ENCODE peak calls at places on chromosome 11, in six cellular contexts. G, U, C, E, A and S are unnamed samples.
A peak's percentile ranks its signal among the peaks of the same experiment; 100 is the strongest.

GRCh38 chr11:3091081-3091845 is 34.0 kb upstream of the CARS1 start:
- DNase-seq in G (no peak), U (no peak), C (peak; percentile 54), E (no peak), A (peak; percentile 62), S (no peak)

GRCh38 chr11:103910721-103911120 is 125.7 kb upstream of the DDI1 start:
- DNase-seq in G (no peak), U (no peak), C (no peak), E (no peak), A (no peak), S (no peak)

GRCh38 chr11:74321487-74322188 is 10.2 kb upstream of the P4HA3 start:
- DNase-seq in G (no peak), U (peak; percentile 77), C (no peak), E (peak; percentile 28), A (no peak), S (no peak)

GRCh38 chr11:62370743-62371440 is 33.6 kb downstream of the ASRGL1 start:
- DNase-seq in G (no peak), U (no peak), C (no peak), E (peak; percentile 74), A (peak; percentile 75), S (peak; percentile 89)

GRCh38 chr11:45339754-45340519 is 53.8 kb upstream of the SYT13 start:
- DNase-seq in G (peak; percentile 95), U (peak; percentile 87), C (peak; percentile 82), E (peak; percentile 96), A (peak; percentile 96), S (peak; percentile 97)

GRCh38 chr11:20035701-20036601 is 124.3 kb downstream of the DBX1 start:
- DNase-seq in G (no peak), U (peak; percentile 95), C (peak; percentile 83), E (no peak), A (no peak), S (no peak)

GRCh38 chr11:19050281-19050680 is 10.2 kb downstream of the MRGPRX2 start:
- DNase-seq in G (no peak), U (no peak), C (no peak), E (no peak), A (no peak), S (no peak)

GRCh38 chr11:43507171-43507570 is 148.5 kb downstream of the TTC17 start:
- DNase-seq in G (no peak), U (no peak), C (no peak), E (no peak), A (no peak), S (no peak)

GRCh38 chr11:103327721-103328120 is 218.5 kb downstream of the DYNC2H1 start:
- DNase-seq in G (no peak), U (no peak), C (no peak), E (no peak), A (no peak), S (no peak)

GRCh38 chr11:127412234-127412633 is 411.7 kb upstream of the KIRREL3 start:
- DNase-seq in G (no peak), U (no peak), C (no peak), E (no peak), A (no peak), S (no peak)

GRCh38 chr11:110160016-110160415 is 66.8 kb downstream of the ZC3H12C start:
- DNase-seq in G (no peak), U (peak; percentile 37), C (no peak), E (no peak), A (no peak), S (no peak)

GRCh38 chr11:12280199-12280837 is 97.1 kb upstream of the PARVA start:
- DNase-seq in G (no peak), U (no peak), C (no peak), E (no peak), A (no peak), S (no peak)

GRCh38 chr11:133992121-133992520 is 35.4 kb upstream of the IGSF9B start:
- DNase-seq in G (no peak), U (no peak), C (no peak), E (no peak), A (no peak), S (no peak)

GRCh38 chr11:133993107-133993506 is 36.3 kb upstream of the IGSF9B start:
- DNase-seq in G (no peak), U (no peak), C (no peak), E (no peak), A (no peak), S (peak; percentile 62)

GRCh38 chr11:133990501-133990900 is 33.7 kb upstream of the IGSF9B start:
- DNase-seq in G (peak; percentile 3), U (no peak), C (no peak), E (no peak), A (no peak), S (no peak)

GRCh38 chr11:133988686-133989410 is 32.1 kb upstream of the IGSF9B start:
- DNase-seq in G (peak; percentile 80), U (no peak), C (no peak), E (no peak), A (no peak), S (no peak)

DNA sequence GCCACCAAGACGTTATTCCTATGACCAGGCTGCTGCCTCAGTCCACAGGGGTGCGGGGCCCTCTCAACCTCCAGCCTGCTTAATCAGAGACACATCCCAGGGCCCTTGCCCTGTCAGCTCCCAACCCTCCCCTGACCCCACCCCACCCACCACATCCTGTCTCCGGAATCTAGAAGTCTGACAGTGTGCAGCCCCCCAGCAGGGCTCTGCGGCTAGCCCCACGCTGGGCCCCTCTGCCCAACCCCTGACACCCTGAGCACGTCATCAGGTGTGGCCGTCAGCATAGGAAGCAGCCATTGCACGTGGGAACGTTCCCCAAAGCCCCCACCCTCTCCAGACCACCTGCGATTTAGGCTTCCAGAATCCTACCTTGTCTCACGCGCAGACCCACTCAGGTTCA is 34.3 kb upstream of the IGSF9B start:
- DNase-seq in G (peak; percentile 5), U (no peak), C (no peak), E (no peak), A (no peak), S (no peak)
- H3K27ac ChIP-seq in G (no peak overlapping the region), U (no peak overlapping the region), C (no peak overlapping the region), E (no peak overlapping the region), A (no peak overlapping the region), S (no peak overlapping the region)

DNA sequence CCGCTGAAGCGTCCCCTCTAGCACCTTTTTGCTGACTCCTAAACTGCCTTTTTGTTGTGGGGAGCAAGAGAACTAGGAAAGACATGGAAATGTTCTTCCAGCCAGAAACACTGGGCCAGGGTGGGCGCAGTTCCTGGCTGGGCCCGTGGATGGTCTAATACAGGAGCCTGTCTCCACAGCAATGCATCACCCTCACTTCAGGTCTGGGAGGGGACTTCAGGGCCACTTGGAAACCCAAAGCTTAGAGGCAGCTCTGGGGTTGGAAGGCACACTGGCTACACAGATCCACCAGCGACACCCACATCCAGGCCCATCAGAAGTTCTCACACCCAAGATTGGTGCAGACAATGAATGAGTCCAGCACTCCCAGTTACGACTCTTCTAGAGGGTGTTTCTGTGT is 120.3 kb downstream of the ETS1 start:
- DNase-seq in G (no peak), U (no peak), C (no peak), E (no peak), A (no peak), S (no peak)
- H3K36me3 ChIP-seq in G (peaks cover 36% of the 10 kb centered on the region), U (peaks cover 84% of the 10 kb centered on the region), C (peaks cover 91% of the 10 kb centered on the region), E (no peaks in the 10 kb centered on the region), A (peaks cover 27% of the 10 kb centered on the region), S (peaks cover 33% of the 10 kb centered on the region)

GRCh38 chr11:13836666-13837065 is 125.9 kb upstream of the SPON1 start:
- DNase-seq in G (no peak), U (peak; percentile 71), C (no peak), E (no peak), A (no peak), S (no peak)
- H3K4me1 ChIP-seq in G (no peaks in the 10 kb centered on the region), U (peaks cover 38% of the 10 kb centered on the region), C (peaks cover 14% of the 10 kb centered on the region), E (no peaks in the 10 kb centered on the region), A (no peaks in the 10 kb centered on the region), S (no peaks in the 10 kb centered on the region)

GRCh38 chr11:59141673-59142460 is 789 bp upstream of the FAM111A start:
- DNase-seq in G (no peak), U (peak; percentile 37), C (no peak), E (no peak), A (no peak), S (no peak)

GRCh38 chr11:59142530-59143507 is at the start of gene FAM111A:
- DNase-seq in G (peak; percentile 90), U (peak; percentile 96), C (peak; percentile 90), E (peak; percentile 93), A (peak; percentile 96), S (peak; percentile 97)

GRCh38 chr11:59144096-59144495 is 1.4 kb downstream of the FAM111A start:
- DNase-seq in G (no peak), U (peak; percentile 20), C (no peak), E (no peak), A (no peak), S (no peak)

GRCh38 chr11:59144579-59145345 is 2.1 kb downstream of the FAM111A start:
- DNase-seq in G (peak; percentile 70), U (peak; percentile 97), C (peak; percentile 91), E (peak; percentile 91), A (peak; percentile 85), S (peak; percentile 92)

GRCh38 chr11:59145534-59145933 is 2.9 kb downstream of the FAM111A start:
- DNase-seq in G (no peak), U (peak; percentile 37), C (no peak), E (no peak), A (no peak), S (no peak)
- H3K27ac ChIP-seq in G (peak overlapping the region; percentile 90), U (no peak overlapping the region), C (peak overlapping the region; percentile 84), E (peak overlapping the region; percentile 95), A (peak overlapping the region; percentile 89), S (no peak overlapping the region)

DNA sequence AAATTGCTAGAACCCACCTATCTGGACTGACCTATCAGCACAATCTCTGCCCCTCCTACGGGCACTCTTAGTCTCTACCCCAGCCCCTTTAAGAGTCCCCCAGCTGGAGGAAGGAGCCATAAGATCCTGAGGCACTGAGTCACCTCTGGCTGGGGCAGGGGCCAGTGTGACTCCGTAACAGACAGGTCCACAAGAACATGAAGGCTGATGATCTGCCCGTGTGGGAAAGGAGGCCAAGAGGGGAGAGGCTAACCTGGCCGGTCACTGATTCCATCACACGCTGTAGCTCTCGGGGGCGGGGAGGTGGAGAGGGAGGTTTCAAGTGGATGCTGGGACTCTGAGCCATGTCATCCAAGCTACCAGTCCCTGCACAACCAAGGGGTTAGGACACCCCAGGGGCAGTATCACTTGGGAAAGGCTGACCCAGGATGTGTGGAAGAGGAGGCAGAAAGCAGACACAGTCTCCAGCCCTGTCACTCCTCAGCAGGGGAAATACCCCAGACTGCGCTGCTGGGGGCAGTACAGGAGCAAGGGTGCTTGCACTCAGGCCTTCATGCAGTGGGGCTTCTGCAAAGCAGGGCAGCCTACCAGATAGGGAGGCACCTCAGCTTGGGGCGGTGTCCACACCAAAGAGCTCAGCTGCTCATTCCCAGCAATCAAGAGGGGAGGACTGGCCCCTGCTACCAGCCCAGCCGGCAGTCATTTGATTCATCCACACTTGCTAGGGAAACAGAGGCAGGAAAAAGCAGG is 22.3 kb downstream of the ARHGAP1 start:
- DNase-seq in G (no peak), U (no peak), C (no peak), E (no peak), A (peak; percentile 59), S (peak; percentile 72)
- H3K36me3 ChIP-seq in G (peaks cover 78% of the 10 kb centered on the region), U (peaks cover 3% of the 10 kb centered on the region), C (peaks cover 24% of the 10 kb centered on the region), E (peaks cover 28% of the 10 kb centered on the region), A (peaks cover 62% of the 10 kb centered on the region), S (peaks cover 84% of the 10 kb centered on the region)